ENCODE peak calls at places on chromosomes 5 and 9, in nine cellular contexts. T, I, Q, Y, C, N, M, S and F are unnamed samples.

GRCh38 chr9:114367823-114368609 is 19.8 kb downstream of the AKNA start:
- DNase-seq in S (no peak), N (no peak), C (no peak), T (no peak), Q (no peak), M (no peak), I (no peak), Y (no peak), F (no peak)

GRCh38 chr9:27671591-27671990 is 98.3 kb upstream of the C9orf72 start:
- DNase-seq in M (no peak), T (no peak), N (no peak), S (no peak), I (no peak), Q (no peak), C (no peak), Y (no peak), F (no peak)

GRCh38 chr5:92403308-92403707 is 1020.2 kb upstream of the ARRDC3 start:
- DNase-seq in M (no peak), T (no peak), Q (no peak), N (no peak), I (no peak), S (no peak), C (no peak), Y (no peak), F (no peak)

GRCh38 chr5:43432486-43433365 is 20.5 kb upstream of the CCL28 start:
- DNase-seq in T (peak), M (no peak), C (peak), Q (no peak), N (no peak), I (no peak), S (peak), Y (peak), F (no peak)

GRCh38 chr9:106693546-106693945 is 169.4 kb upstream of the ZNF462 start:
- DNase-seq in Y (no peak), N (no peak), T (no peak), M (no peak), I (no peak), C (no peak), Q (no peak), S (no peak), F (no peak)

GRCh38 chr5:90037646-90038045 is 371.9 kb downstream of the CETN3 start:
- DNase-seq in S (no peak), N (no peak), Q (no peak), I (no peak), M (no peak), C (no peak), Y (no peak), T (no peak), F (no peak)

GRCh38 chr9:122001491-122002201 is 91.5 kb downstream of the TTLL11 start:
- DNase-seq in M (no peak), S (no peak), T (no peak), I (no peak), C (no peak), Q (no peak), N (no peak), Y (no peak), F (no peak)

GRCh38 chr9:35035851-35036701 is 36.3 kb downstream of the VCP start:
- DNase-seq in S (no peak), C (no peak), I (peak), N (peak), Y (peak), M (peak), T (no peak), Q (no peak), F (no peak)

GRCh38 chr9:94911211-94911610 is 184.7 kb downstream of the AOPEP start:
- DNase-seq in I (no peak), S (no peak), C (no peak), Y (no peak), M (no peak), T (no peak), Q (no peak), N (no peak), F (no peak)

GRCh38 chr9:96762562-96762961 is 15.3 kb downstream of the ZNF510 start:
- DNase-seq in S (no peak), I (no peak), T (no peak), C (no peak), N (no peak), Q (no peak), Y (no peak), M (no peak), F (no peak)

GRCh38 chr5:19564036-19564435 is 424.0 kb downstream of the CDH18 start:
- DNase-seq in I (no peak), M (no peak), S (no peak), T (no peak), Q (no peak), C (peak), N (no peak), Y (no peak), F (no peak)

GRCh38 chr9:137724114-137724445 is 105.3 kb downstream of the EHMT1 start:
- DNase-seq in Q (no peak), N (peak), Y (no peak), I (no peak), T (no peak), C (no peak), M (no peak), S (no peak), F (no peak)

GRCh38 chr5:37855438-37855837 is 15.6 kb upstream of the GDNF start:
- DNase-seq in Q (no peak), Y (no peak), S (no peak), M (no peak), T (no peak), C (no peak), I (no peak), N (no peak), F (no peak)

GRCh38 chr5:172303090-172303995 is 19.8 kb upstream of the UBTD2 start:
- DNase-seq in I (no peak), C (no peak), S (no peak), T (no peak), M (no peak), Q (no peak), Y (no peak), N (no peak), F (no peak)

GRCh38 chr9:109238677-109239076 is 71.6 kb upstream of the FRRS1L start:
- DNase-seq in Y (peak), I (no peak), N (no peak), T (no peak), M (no peak), S (no peak), C (peak), Q (no peak), F (no peak)

GRCh38 chr9:123191660-123192059 is 76.7 kb downstream of the STRBP start:
- DNase-seq in M (no peak), Q (no peak), Y (no peak), T (no peak), I (no peak), N (no peak), S (no peak), C (no peak), F (no peak)

GRCh38 chr9:132239999-132240859 is 78.4 kb downstream of the NTNG2 start:
- DNase-seq in N (no peak), S (no peak), M (no peak), I (no peak), T (no peak), Q (no peak), C (no peak), Y (no peak), F (no peak)

GRCh38 chr9:74497750-74498615 is 848 bp downstream of the RORB start:
- DNase-seq in M (peak), Q (no peak), C (peak), N (peak), I (no peak), S (no peak), Y (peak), T (no peak), F (peak)

GRCh38 chr9:91038483-91039124 is 237.0 kb downstream of the SYK start:
- DNase-seq in N (no peak), S (no peak), Q (no peak), I (no peak), T (no peak), C (no peak), Y (peak), M (no peak), F (no peak)

GRCh38 chr9:7223981-7224380 is 466.2 kb downstream of the KDM4C start:
- DNase-seq in S (no peak), Q (no peak), N (no peak), C (no peak), T (no peak), M (no peak), Y (no peak), I (no peak), F (no peak)